ENCODE peak calls at places on chromosomes 2 and 18, in nine cellular contexts. X is thyroid gland, Q is GM23338, G is heart left ventricle, O is mesendoderm, E is sigmoid colon, W is upper lobe of right lung, K is AG04450, S is coronary artery. C is an unnamed sample.

GRCh38 chr2:166238176-166238575 is 110.4 kb upstream of the SCN1A start:
- DNase-seq in E (no peak), W (no peak), S (no peak), G (no peak), K (no peak), O (no peak), Q (no peak), X (no peak), C (no peak)

GRCh38 chr18:75811156-75811555 is 383.7 kb upstream of the SMIM21 start:
- DNase-seq in O (peak), S (no peak), X (peak), K (no peak), W (no peak), G (no peak), Q (no peak), E (no peak), C (no peak)

GRCh38 chr2:58130238-58130637 is 83.6 kb downstream of the VRK2 start:
- DNase-seq in E (no peak), W (no peak), X (no peak), O (no peak), S (no peak), G (no peak), K (no peak), Q (no peak), C (no peak)

GRCh38 chr18:56286775-56287174 is 351.6 kb downstream of the TXNL1 start:
- DNase-seq in S (no peak), O (no peak), X (no peak), Q (no peak), G (no peak), W (no peak), K (peak), E (no peak), C (no peak)

GRCh38 chr18:76467371-76468190 is 27.5 kb downstream of the ZNF516 start:
- DNase-seq in S (peak), K (no peak), E (peak), W (no peak), O (no peak), X (no peak), G (peak), Q (no peak), C (no peak)

GRCh38 chr2:42951263-42951938 is 159.0 kb upstream of the HAAO start:
- DNase-seq in X (no peak), G (peak), K (no peak), O (no peak), Q (no peak), W (no peak), S (peak), E (no peak), C (no peak)

GRCh38 chr2:68798574-68798973 is 64.0 kb downstream of the ARHGAP25 start:
- DNase-seq in Q (no peak), E (no peak), W (no peak), G (no peak), S (no peak), K (no peak), X (no peak), O (no peak), C (no peak)

GRCh38 chr18:11145413-11146191 is 3.8 kb downstream of the PIEZO2 start:
- DNase-seq in K (no peak), W (no peak), O (no peak), S (no peak), G (no peak), X (no peak), Q (no peak), E (no peak), C (no peak)

GRCh38 chr2:214569419-214570035 is 158.7 kb downstream of the VWC2L start:
- DNase-seq in W (no peak), K (no peak), G (no peak), O (no peak), X (no peak), S (no peak), Q (no peak), E (no peak), C (no peak)

GRCh38 chr2:200274116-200275075 is 32.1 kb upstream of the SPATS2L start:
- DNase-seq in O (peak), G (no peak), X (no peak), W (no peak), K (no peak), Q (peak), S (no peak), E (no peak), C (no peak)

GRCh38 chr2:200272320-200272719 is 34.2 kb upstream of the SPATS2L start:
- DNase-seq in S (no peak), G (no peak), O (no peak), X (no peak), W (no peak), K (no peak), Q (no peak), E (no peak), C (no peak)

GRCh38 chr2:200278694-200279316 is 27.7 kb upstream of the SPATS2L start:
- DNase-seq in S (no peak), E (no peak), O (no peak), Q (no peak), G (no peak), K (no peak), W (no peak), X (no peak), C (no peak)

GRCh38 chr2:200276472-200276871 is 30.0 kb upstream of the SPATS2L start:
- DNase-seq in O (no peak), Q (no peak), K (no peak), G (no peak), X (no peak), S (no peak), W (no peak), E (no peak), C (no peak)

DNA sequence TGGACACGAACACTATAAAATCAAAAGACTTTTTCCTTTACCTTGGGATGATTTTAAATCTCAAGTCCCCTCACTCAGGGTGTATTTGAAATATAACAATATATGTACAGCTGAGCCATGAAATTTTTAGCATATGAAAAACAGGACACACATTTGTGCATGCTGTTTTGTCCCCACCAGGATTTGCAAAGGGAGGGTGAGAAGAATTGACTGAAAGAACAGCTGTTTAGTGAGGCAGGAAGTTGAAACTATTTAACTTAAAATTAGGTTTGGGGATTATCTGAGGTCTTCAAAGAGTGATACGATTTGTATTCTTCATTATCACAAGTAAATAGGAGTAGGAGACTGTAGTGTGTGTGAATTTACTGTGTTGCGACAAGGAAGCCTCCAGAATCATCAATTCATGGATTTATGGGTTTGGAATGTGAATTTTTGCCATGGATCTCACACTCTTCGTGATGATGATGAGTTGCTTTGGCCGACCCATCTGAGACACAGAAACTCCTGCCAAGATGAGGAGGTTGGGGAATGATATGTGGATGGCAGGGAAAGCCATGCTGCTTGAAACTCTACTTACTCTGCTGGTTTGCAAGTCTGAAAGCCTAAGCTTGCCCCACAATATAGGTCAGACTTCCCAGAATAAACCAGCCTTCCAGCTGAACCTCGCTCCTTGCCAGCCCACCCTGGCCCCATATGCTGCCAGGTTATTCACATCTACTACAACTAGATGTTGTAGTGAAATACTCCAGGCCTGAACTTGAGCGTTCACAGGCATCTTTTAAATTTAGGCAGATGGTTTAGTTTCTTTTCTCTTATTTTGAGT is 31.0 kb upstream of the SPATS2L start:
- DNase-seq in S (no peak), K (no peak), W (no peak), X (no peak), G (no peak), O (no peak), Q (no peak), E (no peak), C (no peak)
- H3K27ac ChIP-seq in S (no peak), K (no peak), W (no peak), X (no peak), G (no peak), O (no peak), Q (no peak), E (no peak), C (no peak)

GRCh38 chr2:180002198-180002597 is 4.9 kb downstream of the CWC22 start:
- DNase-seq in X (no peak), Q (no peak), K (no peak), O (no peak), W (no peak), G (no peak), S (no peak), E (no peak), C (no peak)

GRCh38 chr2:180003566-180003965 is 3.5 kb downstream of the CWC22 start:
- DNase-seq in Q (no peak), W (no peak), O (peak), X (no peak), S (no peak), G (no peak), E (no peak), K (no peak), C (peak)

GRCh38 chr2:180004731-180005130 is 2.4 kb downstream of the CWC22 start:
- DNase-seq in G (no peak), W (no peak), K (no peak), E (no peak), X (no peak), Q (no peak), S (no peak), O (peak), C (no peak)

GRCh38 chr2:180006781-180007579 is at the start of gene CWC22:
- DNase-seq in K (peak), G (peak), Q (peak), W (peak), X (peak), S (peak), O (peak), E (peak), C (peak)

GRCh38 chr2:180006236-180006635 is 861 bp downstream of the CWC22 start:
- DNase-seq in S (no peak), G (no peak), X (no peak), W (no peak), O (peak), Q (no peak), E (no peak), K (no peak), C (no peak)
- H3K27ac ChIP-seq in S (no peak), G (peak), X (peak), W (peak), O (no peak), Q (peak), E (peak), K (peak), C (peak)

GRCh38 chr18:34887881-34888580 is 153.2 kb upstream of the MAPRE2 start:
- DNase-seq in Q (no peak), O (no peak), W (no peak), G (no peak), E (no peak), X (peak), S (no peak), K (no peak), C (no peak)

GRCh38 chr18:34890486-34891085 is 150.6 kb upstream of the MAPRE2 start:
- DNase-seq in O (no peak), Q (no peak), S (no peak), K (no peak), W (no peak), G (no peak), X (no peak), E (no peak), C (no peak)

GRCh38 chr18:34892379-34892778 is 148.8 kb upstream of the MAPRE2 start:
- DNase-seq in W (no peak), G (no peak), K (no peak), S (no peak), O (no peak), E (no peak), X (no peak), Q (no peak), C (no peak)

GRCh38 chr18:34893239-34893638 is 148.0 kb upstream of the MAPRE2 start:
- DNase-seq in G (no peak), S (no peak), X (no peak), Q (no peak), W (no peak), O (no peak), E (no peak), K (no peak), C (no peak)
- H3K27ac ChIP-seq in G (no peak), S (no peak), X (no peak), Q (no peak), W (no peak), O (no peak), E (no peak), K (no peak), C (no peak)

DNA sequence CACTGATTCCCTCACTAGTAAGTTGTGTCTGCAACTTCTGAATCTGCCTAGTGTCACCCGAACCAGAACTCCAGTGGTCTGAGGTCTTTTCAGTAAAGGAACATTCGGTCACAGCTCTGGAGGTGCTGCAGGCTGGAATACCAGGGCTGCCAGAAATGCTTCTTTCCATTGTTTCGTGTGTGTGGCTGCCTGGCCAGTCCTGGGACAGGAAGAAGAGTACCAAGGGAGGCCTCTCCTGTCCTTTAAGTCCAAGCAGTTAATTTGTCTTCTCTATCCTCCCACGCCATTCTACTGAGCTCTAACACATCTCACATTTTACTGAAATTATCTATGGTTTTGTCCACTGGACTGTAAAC is 196.0 kb downstream of the LNPK start:
- DNase-seq in Q (peak), W (no peak), G (no peak), K (no peak), S (no peak), E (no peak), O (peak), X (no peak), C (no peak)
- H3K27ac ChIP-seq in Q (no peak), W (no peak), G (no peak), K (no peak), S (no peak), E (peak), O (no peak), X (no peak), C (no peak)

GRCh38 chr2:144580521-144581153 is 60.7 kb upstream of the ZEB2 start:
- DNase-seq in E (no peak), S (no peak), Q (peak), K (no peak), O (peak), X (no peak), G (no peak), W (no peak), C (no peak)
- H3K27ac ChIP-seq in E (no peak), S (no peak), Q (no peak), K (no peak), O (no peak), X (no peak), G (no peak), W (no peak), C (no peak)

GRCh38 chr2:38075436-38076249 is at the start of gene CYP1B1:
- DNase-seq in E (peak), O (no peak), X (peak), G (peak), K (no peak), Q (no peak), S (no peak), W (peak), C (no peak)
- H3K27ac ChIP-seq in E (peak), O (peak), X (peak), G (peak), K (no peak), Q (no peak), S (peak), W (peak), C (peak)